ENCODE peak calls at places on chromosomes 3 and 15, in six cellular contexts. N is heart left ventricle; B is WTC11; M is activated effector memory CD4-positive, alpha-beta T cell treated with Interleukin-2 at 50 U/mL for 16 hours; R is HFFc6; U is EH. P is an unnamed sample.

GRCh38 chr15:48177383-48177874 is 666 bp downstream of the MYEF2 start:
- DNase-seq in U (peak; percentile 58), M (no peak), N (no peak), B (no peak), R (peak; percentile 39), P (no peak)

GRCh38 chr3:68139897-68140296 is 485.5 kb upstream of the SUCLG2 start:
- DNase-seq in U (no peak), R (no peak), M (no peak), B (no peak), N (no peak), P (no peak)

GRCh38 chr3:161310649-161311423 is 60.5 kb downstream of the SPTSSB start:
- DNase-seq in B (no peak), R (no peak), M (peak; percentile 22), N (no peak), U (no peak), P (no peak)

GRCh38 chr15:74901612-74902063 is 5.0 kb downstream of the FAM219B start:
- DNase-seq in R (peak; percentile 30), M (peak; percentile 37), B (peak; percentile 66), N (peak; percentile 26), U (peak; percentile 67), P (peak; percentile 70)

GRCh38 chr3:78645628-78646310 is 1122.0 kb downstream of the ROBO1 start:
- DNase-seq in R (peak; percentile 77), U (peak; percentile 75), M (no peak), N (no peak), B (no peak), P (no peak)

GRCh38 chr15:37490707-37491106 is 390.4 kb upstream of the MEIS2 start:
- DNase-seq in N (no peak), B (no peak), M (no peak), U (no peak), R (no peak), P (no peak)

GRCh38 chr3:153348457-153349137 is 186.6 kb downstream of the RAP2B start:
- DNase-seq in N (no peak), U (peak; percentile 23), R (no peak), M (no peak), B (no peak), P (no peak)

GRCh38 chr15:59174846-59175831 is 31.5 kb upstream of the LDHAL6B start:
- DNase-seq in R (peak; percentile 62), M (no peak), N (peak; percentile 61), B (peak; percentile 65), U (peak; percentile 68), P (no peak)

GRCh38 chr3:58217209-58217811 is 6.5 kb upstream of the DNASE1L3 start:
- DNase-seq in N (peak; percentile 85), M (peak; percentile 31), B (peak; percentile 78), R (peak; percentile 57), U (peak; percentile 70), P (peak; percentile 73)

GRCh38 chr3:191761906-191762305 is 300.9 kb downstream of the PYDC2 start:
- DNase-seq in M (no peak), N (no peak), R (no peak), U (no peak), B (no peak), P (no peak)

P was measured in sciatic nerve.